ENCODE peak calls at places on chromosomes 4 and X, in ten cellular contexts. P is HT-29, S is NCI-H774, H is COR-L47, F is EL, Y is HEK293T, O is aorta, M is left cardiac atrium, C is foreskin fibroblast, U is NCI-H446. E is an unnamed sample.

GRCh38 chrX:9149831-9150230 is 115.9 kb upstream of the FAM9B start:
- DNase-seq in P (no peak), U (no peak), M (no peak), C (peak; percentile 52), O (no peak), S (no peak), Y (no peak), F (no peak), H (no peak), E (no peak)

GRCh38 chr4:80259012-80259411 is 7.5 kb upstream of the FGF5 start:
- DNase-seq in F (no peak), P (no peak), O (no peak), M (no peak), C (no peak), U (no peak), S (peak; percentile 68), Y (no peak), H (peak; percentile 97), E (no peak)

GRCh38 chr4:144223654-144224053 is 83.1 kb upstream of the GYPA start:
- DNase-seq in F (no peak), H (no peak), P (no peak), S (no peak), M (no peak), U (no peak), O (no peak), Y (no peak), C (no peak), E (no peak)

GRCh38 chrX:155877288-155877687 is 3.9 kb upstream of the VAMP7 start:
- DNase-seq in H (no peak), F (no peak), U (no peak), Y (no peak), C (no peak), M (no peak), P (no peak), O (no peak), S (no peak), E (no peak)

GRCh38 chrX:45017946-45018345 is 145.0 kb downstream of the KDM6A start:
- DNase-seq in O (no peak), Y (no peak), C (no peak), F (no peak), U (no peak), P (no peak), M (no peak), S (no peak), H (no peak), E (no peak)

GRCh38 chr4:155377281-155377680 is 516 bp upstream of the MAP9 start:
- DNase-seq in Y (no peak), M (no peak), H (peak; percentile 25), C (peak; percentile 46), U (peak; percentile 25), O (no peak), S (peak; percentile 8), P (no peak), F (no peak), E (no peak)

GRCh38 chr4:4216668-4217067 is 10.1 kb downstream of the OTOP1 start:
- DNase-seq in Y (no peak), U (no peak), O (no peak), H (no peak), P (no peak), M (no peak), C (no peak), F (peak; percentile 54), S (no peak), E (no peak)

GRCh38 chr4:118816538-118817177 is 19.3 kb downstream of the SEC24D start:
- DNase-seq in H (no peak), P (no peak), Y (no peak), O (no peak), U (no peak), S (no peak), M (no peak), F (peak; percentile 55), C (peak; percentile 63), E (peak; percentile 29)

GRCh38 chrX:24494544-24495113 is 29.5 kb downstream of the PDK3 start:
- DNase-seq in P (peak; percentile 51), U (peak; percentile 52), M (no peak), O (no peak), H (peak; percentile 50), S (no peak), F (peak; percentile 59), C (peak; percentile 49), Y (peak; percentile 23), E (peak; percentile 45)

GRCh38 chrX:69069086-69069445 is 96.2 kb downstream of the PJA1 start:
- DNase-seq in Y (no peak), P (no peak), O (no peak), S (no peak), U (no peak), F (no peak), H (no peak), C (no peak), M (no peak), E (no peak)

GRCh38 chr4:20086768-20087167 is 164.9 kb upstream of the SLIT2 start:
- DNase-seq in U (no peak), S (no peak), Y (no peak), C (peak; percentile 18), M (no peak), O (no peak), H (no peak), P (no peak), F (no peak), E (peak; percentile 2)

GRCh38 chr4:184056877-184057276 is 151.8 kb downstream of the STOX2 start:
- DNase-seq in H (no peak), P (no peak), S (no peak), Y (no peak), C (no peak), M (no peak), U (no peak), F (no peak), O (no peak), E (no peak)

GRCh38 chr4:15314974-15315373 is 112.9 kb upstream of the C1QTNF7 start:
- DNase-seq in Y (no peak), H (no peak), C (peak; percentile 57), S (no peak), M (no peak), O (no peak), U (no peak), F (no peak), P (no peak), E (no peak)

GRCh38 chr4:79164961-79165610 is 160.8 kb downstream of the NAA11 start:
- DNase-seq in C (no peak), P (no peak), F (no peak), S (peak; percentile 11), U (peak; percentile 76), M (no peak), O (no peak), Y (no peak), H (peak; percentile 35), E (no peak)

GRCh38 chr4:108619372-108620100 is 840 bp upstream of the RPL34 start:
- DNase-seq in P (no peak), H (no peak), F (no peak), M (no peak), U (no peak), C (no peak), S (no peak), O (no peak), Y (no peak), E (no peak)

GRCh38 chr4:162793571-162793970 is 373.1 kb downstream of the NAF1 start:
- DNase-seq in O (no peak), P (no peak), M (no peak), Y (no peak), C (no peak), F (no peak), S (no peak), H (no peak), U (no peak), E (no peak)

GRCh38 chr4:10622728-10623127 is 61.8 kb downstream of the CLNK start:
- DNase-seq in U (peak; percentile 6), O (no peak), M (no peak), H (peak; percentile 20), S (no peak), Y (no peak), P (peak; percentile 14), F (no peak), C (no peak), E (no peak)

GRCh38 chrX:65933085-65933589 is 106.7 kb downstream of the VSIG4 start:
- DNase-seq in H (no peak), U (no peak), Y (no peak), P (no peak), M (no peak), S (no peak), O (no peak), C (no peak), F (no peak), E (no peak)

GRCh38 chr4:2536193-2537010 is at the start of gene FAM193A:
- DNase-seq in S (peak; percentile 95), F (peak; percentile 100), P (peak; percentile 98), O (peak; percentile 100), H (peak; percentile 99), M (peak; percentile 99), Y (peak; percentile 97), U (peak; percentile 97), C (peak; percentile 100), E (peak; percentile 99)